ENCODE peak calls at places on chromosomes 2 and 18, in nine cellular contexts. One of them, this sample, is unnamed.

GRCh38 chr2:224360801-224361251 is 41.1 kb downstream of the FAM124B start:
- DNase-seq in A549: no peak
- DNase-seq in GM12878: no peak
- DNase-seq in Caco-2: no peak
- DNase-seq in right atrium auricular region: no peak
- DNase-seq in HCT116: no peak
- DNase-seq in AG10803: no peak
- DNase-seq in HL-60: no peak
- DNase-seq in kidney epithelial cell: no peak
- DNase-seq in this sample: peak; percentile 37

GRCh38 chr2:17573085-17573805 is 32.7 kb downstream of the VSNL1 start:
- DNase-seq in A549: no peak
- DNase-seq in GM12878: no peak
- DNase-seq in Caco-2: no peak
- DNase-seq in right atrium auricular region: no peak
- DNase-seq in HCT116: no peak
- DNase-seq in AG10803: no peak
- DNase-seq in HL-60: no peak
- DNase-seq in kidney epithelial cell: no peak
- DNase-seq in this sample: no peak

GRCh38 chr18:9642799-9643445 is 28.6 kb upstream of the PPP4R1 start:
- DNase-seq in A549: no peak
- DNase-seq in GM12878: no peak
- DNase-seq in Caco-2: no peak
- DNase-seq in right atrium auricular region: no peak
- DNase-seq in HCT116: no peak
- DNase-seq in AG10803: peak; percentile 42
- DNase-seq in HL-60: no peak
- DNase-seq in kidney epithelial cell: no peak
- DNase-seq in this sample: peak; percentile 36

GRCh38 chr2:236536727-236537398 is 32.8 kb upstream of the ACKR3 start:
- DNase-seq in A549: no peak
- DNase-seq in GM12878: peak; percentile 53
- DNase-seq in Caco-2: no peak
- DNase-seq in right atrium auricular region: no peak
- DNase-seq in HCT116: no peak
- DNase-seq in AG10803: no peak
- DNase-seq in HL-60: no peak
- DNase-seq in kidney epithelial cell: no peak
- DNase-seq in this sample: no peak

GRCh38 chr2:179818546-179818945 is 42.9 kb downstream of the ZNF385B start:
- DNase-seq in A549: no peak
- DNase-seq in GM12878: no peak
- DNase-seq in Caco-2: no peak
- DNase-seq in right atrium auricular region: no peak
- DNase-seq in HCT116: no peak
- DNase-seq in AG10803: no peak
- DNase-seq in HL-60: no peak
- DNase-seq in kidney epithelial cell: no peak
- DNase-seq in this sample: no peak

GRCh38 chr2:81767173-81767720 is 1462.7 kb upstream of the LRRTM1 start:
- DNase-seq in A549: no peak
- DNase-seq in GM12878: no peak
- DNase-seq in Caco-2: no peak
- DNase-seq in right atrium auricular region: no peak
- DNase-seq in HCT116: no peak
- DNase-seq in AG10803: peak; percentile 53
- DNase-seq in HL-60: no peak
- DNase-seq in kidney epithelial cell: peak; percentile 21
- DNase-seq in this sample: peak; percentile 69

GRCh38 chr2:74005786-74006185 is 21.1 kb downstream of the TET3 start:
- DNase-seq in A549: no peak
- DNase-seq in GM12878: no peak
- DNase-seq in Caco-2: no peak
- DNase-seq in right atrium auricular region: no peak
- DNase-seq in HCT116: no peak
- DNase-seq in AG10803: peak; percentile 46
- DNase-seq in HL-60: no peak
- DNase-seq in kidney epithelial cell: no peak
- DNase-seq in this sample: peak; percentile 69

GRCh38 chr2:18536100-18536499 is 24.4 kb downstream of the RDH14 start:
- DNase-seq in A549: no peak
- DNase-seq in GM12878: no peak
- DNase-seq in Caco-2: no peak
- DNase-seq in right atrium auricular region: no peak
- DNase-seq in HCT116: no peak
- DNase-seq in AG10803: peak; percentile 51
- DNase-seq in HL-60: no peak
- DNase-seq in kidney epithelial cell: no peak
- DNase-seq in this sample: peak; percentile 88

GRCh38 chr2:54755641-54756326 is 32.3 kb downstream of the EML6 start:
- DNase-seq in A549: no peak
- DNase-seq in GM12878: peak; percentile 23
- DNase-seq in Caco-2: no peak
- DNase-seq in right atrium auricular region: no peak
- DNase-seq in HCT116: no peak
- DNase-seq in AG10803: no peak
- DNase-seq in HL-60: no peak
- DNase-seq in kidney epithelial cell: no peak
- DNase-seq in this sample: no peak

GRCh38 chr2:176924909-176925548 is 287.6 kb upstream of the HNRNPA3 start:
- DNase-seq in A549: no peak
- DNase-seq in GM12878: no peak
- DNase-seq in Caco-2: no peak
- DNase-seq in right atrium auricular region: no peak
- DNase-seq in HCT116: no peak
- DNase-seq in AG10803: no peak
- DNase-seq in HL-60: no peak
- DNase-seq in kidney epithelial cell: peak; percentile 4
- DNase-seq in this sample: no peak

GRCh38 chr2:119657486-119658145 is 21.4 kb upstream of the TMEM177 start:
- DNase-seq in A549: no peak
- DNase-seq in GM12878: no peak
- DNase-seq in Caco-2: no peak
- DNase-seq in right atrium auricular region: no peak
- DNase-seq in HCT116: no peak
- DNase-seq in AG10803: no peak
- DNase-seq in HL-60: no peak
- DNase-seq in kidney epithelial cell: no peak
- DNase-seq in this sample: no peak

GRCh38 chr2:119662297-119662696 is 16.7 kb upstream of the TMEM177 start:
- DNase-seq in A549: no peak
- DNase-seq in GM12878: no peak
- DNase-seq in Caco-2: no peak
- DNase-seq in right atrium auricular region: no peak
- DNase-seq in HCT116: no peak
- DNase-seq in AG10803: no peak
- DNase-seq in HL-60: no peak
- DNase-seq in kidney epithelial cell: no peak
- DNase-seq in this sample: no peak

GRCh38 chr2:119659601-119660342 is 19.2 kb upstream of the TMEM177 start:
- DNase-seq in A549: no peak
- DNase-seq in GM12878: no peak
- DNase-seq in Caco-2: no peak
- DNase-seq in right atrium auricular region: no peak
- DNase-seq in HCT116: peak; percentile 22
- DNase-seq in AG10803: peak; percentile 39
- DNase-seq in HL-60: no peak
- DNase-seq in kidney epithelial cell: no peak
- DNase-seq in this sample: no peak

DNA sequence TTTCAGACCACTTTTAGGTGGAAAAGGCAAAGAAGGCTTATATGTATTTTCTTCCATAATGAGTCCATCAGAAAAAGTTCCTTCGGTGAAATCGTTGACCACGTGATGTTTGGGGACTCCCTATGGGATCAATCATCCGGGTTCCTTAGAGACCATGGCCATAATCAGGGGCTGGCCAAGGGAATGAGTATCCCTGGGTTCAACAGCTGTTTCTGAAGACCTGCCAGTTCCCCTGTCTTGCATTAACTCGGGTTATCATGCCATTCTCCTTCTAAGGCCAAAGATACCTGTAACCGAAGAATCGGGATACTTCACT is 18.7 kb upstream of the TMEM177 start:
- DNase-seq in A549: no peak
- DNase-seq in GM12878: no peak
- DNase-seq in Caco-2: no peak
- DNase-seq in right atrium auricular region: no peak
- DNase-seq in HCT116: no peak
- DNase-seq in AG10803: no peak
- DNase-seq in HL-60: no peak
- DNase-seq in kidney epithelial cell: no peak
- DNase-seq in this sample: no peak
- TF ChIP-seq CTCF in A549: no peak
- TF ChIP-seq CTCF in GM12878: no peak
- TF ChIP-seq CTCF in Caco-2: no peak
- TF ChIP-seq CTCF in right atrium auricular region: no peak
- TF ChIP-seq CTCF in HCT116: no peak
- TF ChIP-seq CTCF in AG10803: no peak
- TF ChIP-seq CTCF in HL-60: no peak
- TF ChIP-seq CTCF in kidney epithelial cell: no peak
- TF ChIP-seq CTCF in this sample: no peak

DNA sequence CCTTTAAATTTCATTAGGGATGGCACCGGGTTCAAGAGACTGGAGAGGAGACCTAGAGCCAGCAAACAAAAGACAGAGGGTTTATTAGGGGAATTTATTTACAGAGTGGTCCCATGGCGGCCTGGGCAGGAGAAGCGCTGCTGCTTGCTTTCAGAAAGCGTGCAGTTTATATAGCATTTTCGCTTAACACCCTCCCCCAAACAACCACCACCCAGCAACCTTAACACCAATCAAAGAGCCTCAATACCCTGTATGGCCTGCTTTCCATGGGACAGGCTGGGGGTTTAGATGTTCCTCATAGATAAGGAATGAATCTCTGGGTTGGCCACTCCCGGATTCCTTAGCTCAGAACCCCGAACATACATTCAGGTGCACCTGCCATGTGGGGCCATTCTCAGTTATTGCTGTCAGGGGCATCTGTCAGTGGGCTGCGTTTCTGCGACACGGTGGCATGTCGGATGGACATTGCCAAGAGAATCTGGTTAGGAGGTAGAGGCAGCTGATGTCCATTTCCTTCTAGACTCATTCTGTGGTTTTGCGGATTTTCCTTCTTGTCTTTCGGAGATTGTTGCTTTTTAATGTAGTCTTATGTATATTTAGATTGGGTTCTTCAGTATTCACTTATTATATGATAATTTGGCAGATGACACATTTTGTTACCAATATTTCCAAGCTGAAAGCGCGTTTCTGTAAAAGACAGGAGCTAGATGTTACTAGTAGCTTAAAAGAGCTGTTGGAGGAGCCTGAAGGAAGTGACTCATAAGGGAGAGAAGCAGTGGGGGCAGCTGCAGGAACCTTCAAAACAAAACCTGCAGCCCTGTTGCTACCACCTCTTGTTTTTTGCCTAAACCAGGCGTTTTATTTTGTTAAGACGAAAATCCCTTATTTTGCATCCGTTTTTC is 7.2 kb downstream of the AGAP1 start:
- DNase-seq in A549: peak; percentile 43
- DNase-seq in GM12878: no peak
- DNase-seq in Caco-2: no peak
- DNase-seq in right atrium auricular region: no peak
- DNase-seq in HCT116: no peak
- DNase-seq in AG10803: peak; percentile 48
- DNase-seq in HL-60: no peak
- DNase-seq in kidney epithelial cell: no peak
- DNase-seq in this sample: peak; percentile 77
- H3K4me3 ChIP-seq in A549: no peak overlapping the region
- H3K4me3 ChIP-seq in GM12878: no peak overlapping the region
- H3K4me3 ChIP-seq in Caco-2: no peak overlapping the region
- H3K4me3 ChIP-seq in right atrium auricular region: peak overlapping the region; percentile 2
- H3K4me3 ChIP-seq in HCT116: peak overlapping the region; percentile 37
- H3K4me3 ChIP-seq in AG10803: no peak overlapping the region
- H3K4me3 ChIP-seq in HL-60: no peak overlapping the region
- H3K4me3 ChIP-seq in kidney epithelial cell: peak overlapping the region; percentile 8
- H3K4me3 ChIP-seq in this sample: no peak overlapping the region

GRCh38 chr2:76849086-76849485 is 673.1 kb downstream of the LRRTM4 start:
- DNase-seq in A549: no peak
- DNase-seq in GM12878: no peak
- DNase-seq in Caco-2: no peak
- DNase-seq in right atrium auricular region: no peak
- DNase-seq in HCT116: no peak
- DNase-seq in AG10803: no peak
- DNase-seq in HL-60: no peak
- DNase-seq in kidney epithelial cell: no peak
- DNase-seq in this sample: no peak
- TF ChIP-seq CTCF in A549: no peak
- TF ChIP-seq CTCF in GM12878: no peak
- TF ChIP-seq CTCF in Caco-2: no peak
- TF ChIP-seq CTCF in right atrium auricular region: no peak
- TF ChIP-seq CTCF in HCT116: no peak
- TF ChIP-seq CTCF in AG10803: no peak
- TF ChIP-seq CTCF in HL-60: no peak
- TF ChIP-seq CTCF in kidney epithelial cell: no peak
- TF ChIP-seq CTCF in this sample: no peak

GRCh38 chr2:233081232-233081730 is 21.1 kb downstream of the INPP5D start:
- DNase-seq in A549: no peak
- DNase-seq in GM12878: no peak
- DNase-seq in Caco-2: no peak
- DNase-seq in right atrium auricular region: no peak
- DNase-seq in HCT116: no peak
- DNase-seq in AG10803: no peak
- DNase-seq in HL-60: no peak
- DNase-seq in kidney epithelial cell: no peak
- DNase-seq in this sample: no peak

GRCh38 chr2:233082934-233083755 is 23.0 kb downstream of the INPP5D start:
- DNase-seq in A549: no peak
- DNase-seq in GM12878: no peak
- DNase-seq in Caco-2: no peak
- DNase-seq in right atrium auricular region: no peak
- DNase-seq in HCT116: no peak
- DNase-seq in AG10803: no peak
- DNase-seq in HL-60: no peak
- DNase-seq in kidney epithelial cell: no peak
- DNase-seq in this sample: no peak

GRCh38 chr2:233080836-233081229 is 20.7 kb downstream of the INPP5D start:
- DNase-seq in A549: no peak
- DNase-seq in GM12878: no peak
- DNase-seq in Caco-2: no peak
- DNase-seq in right atrium auricular region: no peak
- DNase-seq in HCT116: no peak
- DNase-seq in AG10803: no peak
- DNase-seq in HL-60: no peak
- DNase-seq in kidney epithelial cell: no peak
- DNase-seq in this sample: no peak

GRCh38 chr2:233082222-233082933 is 22.2 kb downstream of the INPP5D start:
- DNase-seq in A549: no peak
- DNase-seq in GM12878: peak; percentile 95
- DNase-seq in Caco-2: no peak
- DNase-seq in right atrium auricular region: no peak
- DNase-seq in HCT116: no peak
- DNase-seq in AG10803: no peak
- DNase-seq in HL-60: no peak
- DNase-seq in kidney epithelial cell: no peak
- DNase-seq in this sample: no peak

DNA sequence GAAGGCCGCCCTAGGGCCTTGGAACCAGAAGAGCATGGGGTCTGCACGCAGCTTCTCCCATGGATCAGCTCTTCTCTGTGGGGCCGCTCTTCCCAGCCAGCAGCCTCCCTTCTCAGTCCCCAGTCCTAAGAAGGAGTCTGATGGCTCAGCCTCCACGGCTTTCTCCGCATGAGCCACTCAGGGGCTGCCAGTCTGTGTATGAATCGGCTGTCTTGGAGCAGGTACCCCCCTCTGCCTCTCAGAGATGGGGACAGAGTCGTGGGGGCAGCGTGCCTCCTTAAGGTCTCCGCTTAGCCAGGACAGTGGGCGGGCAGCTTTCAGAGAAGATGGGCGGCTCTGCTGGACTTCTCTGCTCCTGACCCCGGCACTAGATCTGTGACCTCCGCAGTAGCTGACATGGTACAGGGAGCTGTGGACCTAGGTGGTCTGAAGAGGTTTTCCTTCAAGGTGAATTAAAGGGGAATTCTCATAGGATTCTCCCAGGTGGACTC is 21.6 kb downstream of the INPP5D start:
- DNase-seq in A549: no peak
- DNase-seq in GM12878: no peak
- DNase-seq in Caco-2: no peak
- DNase-seq in right atrium auricular region: no peak
- DNase-seq in HCT116: no peak
- DNase-seq in AG10803: no peak
- DNase-seq in HL-60: no peak
- DNase-seq in kidney epithelial cell: no peak
- DNase-seq in this sample: no peak
- H3K4me3 ChIP-seq in A549: no peak overlapping the region
- H3K4me3 ChIP-seq in GM12878: peak overlapping the region; percentile 50
- H3K4me3 ChIP-seq in Caco-2: no peak overlapping the region
- H3K4me3 ChIP-seq in right atrium auricular region: no peak overlapping the region
- H3K4me3 ChIP-seq in HCT116: no peak overlapping the region
- H3K4me3 ChIP-seq in AG10803: no peak overlapping the region
- H3K4me3 ChIP-seq in HL-60: no peak overlapping the region
- H3K4me3 ChIP-seq in kidney epithelial cell: no peak overlapping the region
- H3K4me3 ChIP-seq in this sample: no peak overlapping the region